ENCODE peak calls at places on chromosome 11, in six cellular contexts. P is GM23338, D is breast epithelium, Y is pancreas, L is body of pancreas, B is astrocyte. G is an unnamed sample.

GRCh38 chr11:72683782-72684200 is 9.6 kb upstream of the PDE2A start:
- DNase-seq in L (peak; percentile 58), B (no peak), D (peak; percentile 45), P (peak; percentile 82), Y (peak; percentile 67), G (peak; percentile 69)

GRCh38 chr11:116787786-116788486 is at the start of gene ZPR1:
- DNase-seq in P (peak; percentile 81), Y (peak; percentile 80), B (peak; percentile 65), L (peak; percentile 81), D (peak; percentile 67), G (peak; percentile 91)

GRCh38 chr11:12963789-12964536 is 45.2 kb upstream of the RASSF10 start:
- DNase-seq in P (peak; percentile 88), L (peak; percentile 72), Y (peak; percentile 80), B (no peak), D (peak; percentile 53), G (peak; percentile 84)

GRCh38 chr11:11567862-11568650 is 53.7 kb downstream of the GALNT18 start:
- DNase-seq in L (no peak), Y (no peak), D (no peak), B (peak; percentile 32), P (no peak), G (no peak)

GRCh38 chr11:10770626-10771254 is 19.7 kb downstream of the CTR9 start:
- DNase-seq in L (peak; percentile 61), P (peak; percentile 78), Y (peak; percentile 51), B (peak; percentile 23), D (no peak), G (peak; percentile 49)

GRCh38 chr11:43853766-43854165 is 26.9 kb upstream of the ALKBH3 start:
- DNase-seq in B (no peak), Y (no peak), P (no peak), D (no peak), L (no peak), G (no peak)

GRCh38 chr11:66600219-66600923 is 7.4 kb downstream of the CCS start:
- DNase-seq in D (no peak), Y (no peak), L (no peak), P (no peak), B (no peak), G (no peak)

GRCh38 chr11:12777208-12777874 is 103.1 kb downstream of the TEAD1 start:
- DNase-seq in D (no peak), Y (no peak), P (no peak), B (peak; percentile 51), L (no peak), G (no peak)

GRCh38 chr11:33900159-33900855 is 8.4 kb upstream of the LMO2 start:
- DNase-seq in L (no peak), B (no peak), P (no peak), D (no peak), Y (no peak), G (no peak)

DNA sequence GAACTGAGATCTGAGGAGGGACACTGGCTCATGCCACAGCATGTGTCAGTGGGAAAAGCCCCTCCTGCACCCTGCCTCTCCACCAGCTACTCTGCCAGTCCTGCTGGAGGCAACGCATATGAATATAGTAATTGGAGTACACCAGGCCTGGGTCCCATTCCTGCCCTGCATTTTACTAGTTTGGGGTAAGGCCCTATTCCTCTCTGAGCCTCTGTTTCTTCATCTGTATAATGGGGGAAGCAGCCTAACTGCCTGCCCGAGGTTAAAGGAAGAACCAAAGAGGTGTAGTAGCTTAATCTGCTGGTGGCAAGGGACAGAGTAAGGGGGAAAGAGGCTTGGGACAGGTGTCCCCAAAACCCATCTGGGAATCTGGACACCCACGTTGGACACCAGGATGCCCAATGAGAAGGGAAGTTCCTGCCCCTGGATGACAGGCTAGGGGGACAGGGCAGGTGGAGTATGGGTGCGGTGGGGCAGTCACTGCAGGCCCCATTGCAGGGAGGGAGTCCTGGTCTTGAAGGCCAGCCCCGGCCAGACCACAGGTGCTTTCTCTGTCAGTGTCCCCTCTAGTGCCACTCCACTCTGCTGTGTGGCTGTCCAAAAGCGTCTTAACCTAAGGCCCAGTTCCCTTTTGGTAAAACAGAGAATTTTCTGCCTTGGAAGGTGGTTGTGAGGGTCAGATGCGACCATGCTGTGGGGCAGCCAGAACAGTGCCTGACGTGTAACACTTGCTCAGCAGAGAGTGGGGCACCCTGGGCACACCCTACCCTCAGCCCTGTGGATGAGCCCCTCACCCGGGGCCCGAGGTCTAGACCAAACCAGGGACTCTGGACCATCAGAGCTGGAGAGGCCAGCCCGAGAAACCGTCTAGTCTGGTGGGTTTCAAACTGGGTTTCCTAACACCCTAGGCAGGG is 11.5 kb downstream of the TSKU start:
- DNase-seq in D (peak; percentile 14), P (no peak), Y (no peak), L (no peak), B (no peak), G (no peak)
- H3K4me1 ChIP-seq in D (peaks cover 5% of the 10 kb centered on the region), P (peaks cover 16% of the 10 kb centered on the region), Y (peaks cover 4% of the 10 kb centered on the region), L (peaks cover 39% of the 10 kb centered on the region), B (peaks cover 31% of the 10 kb centered on the region), G (peaks cover 10% of the 10 kb centered on the region)

DNA sequence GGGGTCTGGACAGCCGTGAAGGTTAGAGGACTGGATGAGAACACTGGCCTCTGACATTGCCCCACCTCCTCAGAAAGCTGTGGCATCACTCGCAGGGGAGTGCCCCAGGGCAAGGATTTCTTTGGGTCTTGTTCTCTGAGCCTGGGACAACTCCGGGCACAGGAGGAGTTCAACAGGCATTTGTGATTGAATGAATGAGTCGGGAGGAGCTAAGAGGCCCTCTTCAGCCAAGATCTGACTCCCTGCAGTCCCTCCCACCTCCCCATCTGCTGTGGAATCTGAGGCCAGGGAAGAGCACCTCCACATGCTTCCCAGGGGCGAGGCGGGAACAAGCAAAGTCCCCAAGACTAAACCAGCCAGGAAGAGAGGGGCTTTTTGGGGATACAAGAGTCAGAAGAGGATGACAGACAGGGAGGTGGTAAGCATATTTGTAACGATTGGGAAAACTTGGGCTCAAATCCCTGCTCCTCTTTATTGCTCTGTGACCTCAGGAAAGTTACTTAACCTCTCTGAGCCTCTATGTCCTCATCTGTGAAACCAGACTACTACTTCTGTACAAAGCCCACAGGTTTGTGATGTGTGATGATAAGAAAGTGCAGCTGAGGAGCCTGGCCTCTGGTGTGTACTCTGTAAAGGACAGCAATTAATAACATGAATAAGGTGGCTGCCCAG is 6.4 kb downstream of the TP53I11 start:
- DNase-seq in P (no peak), Y (no peak), L (no peak), B (no peak), D (no peak), G (no peak)
- H3K4me1 ChIP-seq in P (peaks cover 40% of the 10 kb centered on the region), Y (no peaks in the 10 kb centered on the region), L (peaks cover 39% of the 10 kb centered on the region), B (no peaks in the 10 kb centered on the region), D (peaks cover 8% of the 10 kb centered on the region), G (peaks cover 18% of the 10 kb centered on the region)

DNA sequence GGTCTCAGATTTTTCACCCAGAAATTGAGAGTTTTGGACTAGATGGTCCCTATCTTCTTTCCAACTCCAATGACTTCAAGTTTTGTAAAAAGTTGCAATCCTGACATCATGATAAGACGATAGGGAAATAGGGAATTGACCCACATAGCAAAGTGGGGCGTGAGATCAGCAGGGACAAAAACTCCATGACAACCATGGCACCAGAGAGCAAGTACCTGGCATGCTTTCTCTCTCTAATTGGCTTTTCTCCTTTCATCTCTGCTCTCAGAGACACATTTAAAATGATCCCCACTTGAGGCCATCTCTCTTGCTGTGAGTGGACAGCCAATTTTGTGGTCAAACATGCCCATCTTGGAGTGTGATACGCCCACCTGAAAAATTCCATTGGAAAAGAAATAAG is at the start of gene OR5AN1:
- DNase-seq in P (no peak), L (no peak), D (no peak), Y (no peak), B (no peak), G (no peak)
- H3K4me1 ChIP-seq in P (no peaks in the 10 kb centered on the region), L (no peaks in the 10 kb centered on the region), D (no peaks in the 10 kb centered on the region), Y (no peaks in the 10 kb centered on the region), B (no peaks in the 10 kb centered on the region), G (no peaks in the 10 kb centered on the region)

DNA sequence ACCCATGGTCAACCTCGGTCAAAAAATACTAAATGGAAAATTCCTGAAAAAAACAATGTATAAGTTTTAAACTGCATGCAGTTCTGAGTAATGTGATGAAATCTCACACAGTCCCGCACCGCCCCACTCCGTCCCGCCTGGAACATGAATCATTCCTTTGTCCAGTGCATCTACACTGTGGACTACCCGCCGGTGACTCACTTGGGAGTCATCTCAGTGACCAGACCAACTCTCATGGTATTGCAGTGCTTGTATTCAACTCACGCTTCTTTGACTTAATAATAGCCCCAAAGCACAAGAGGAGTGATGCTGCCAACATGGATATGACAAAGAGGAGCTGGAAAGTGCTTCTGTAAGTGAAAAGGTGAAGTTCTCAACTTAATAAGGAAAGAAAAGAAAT is 48.8 kb downstream of the ARHGAP32 start:
- DNase-seq in D (peak; percentile 71), Y (peak; percentile 52), L (peak; percentile 65), B (peak; percentile 100), P (no peak), G (peak; percentile 74)
- H3K4me1 ChIP-seq in D (no peaks in the 10 kb centered on the region), Y (no peaks in the 10 kb centered on the region), L (peaks cover 9% of the 10 kb centered on the region), B (peaks cover 34% of the 10 kb centered on the region), P (peaks cover 30% of the 10 kb centered on the region), G (no peaks in the 10 kb centered on the region)

GRCh38 chr11:68373189-68373809 is 60.9 kb downstream of the LRP5 start:
- DNase-seq in D (no peak), Y (no peak), L (no peak), B (no peak), P (no peak), G (no peak)
- H3K4me1 ChIP-seq in D (peaks cover 4% of the 10 kb centered on the region), Y (peaks cover 11% of the 10 kb centered on the region), L (peaks cover 33% of the 10 kb centered on the region), B (peaks cover 20% of the 10 kb centered on the region), P (no peaks in the 10 kb centered on the region), G (peaks cover 15% of the 10 kb centered on the region)

GRCh38 chr11:76237041-76237649 is 30.8 kb upstream of the WNT11 start:
- DNase-seq in L (no peak), B (no peak), D (no peak), P (no peak), Y (no peak), G (no peak)

GRCh38 chr11:76237914-76238313 is 31.6 kb upstream of the WNT11 start:
- DNase-seq in B (no peak), L (no peak), P (peak; percentile 85), D (no peak), Y (no peak), G (peak; percentile 26)

GRCh38 chr11:76240143-76240505 is 33.8 kb upstream of the WNT11 start:
- DNase-seq in L (no peak), Y (no peak), D (no peak), B (no peak), P (no peak), G (no peak)

GRCh38 chr11:76239483-76240142 is 33.3 kb upstream of the WNT11 start:
- DNase-seq in B (no peak), P (no peak), L (no peak), Y (no peak), D (no peak), G (no peak)

GRCh38 chr11:76238551-76238950 is 32.2 kb upstream of the WNT11 start:
- DNase-seq in L (no peak), D (no peak), B (no peak), P (no peak), Y (no peak), G (no peak)
- H3K4me1 ChIP-seq in L (peaks cover 3% of the 10 kb centered on the region), D (no peaks in the 10 kb centered on the region), B (peaks cover 12% of the 10 kb centered on the region), P (peaks cover 9% of the 10 kb centered on the region), Y (no peaks in the 10 kb centered on the region), G (no peaks in the 10 kb centered on the region)

GRCh38 chr11:69819541-69820070 is 390 bp upstream of the FGF3 start:
- DNase-seq in Y (no peak), P (peak; percentile 56), L (no peak), D (no peak), B (no peak), G (no peak)
- H3K4me1 ChIP-seq in Y (no peaks in the 10 kb centered on the region), P (peaks cover 8% of the 10 kb centered on the region), L (peaks cover 5% of the 10 kb centered on the region), D (no peaks in the 10 kb centered on the region), B (peaks cover 4% of the 10 kb centered on the region), G (no peaks in the 10 kb centered on the region)

GRCh38 chr11:15940462-15941205 is 415.7 kb downstream of the SOX6 start:
- DNase-seq in D (no peak), Y (no peak), B (no peak), P (no peak), L (no peak), G (no peak)
- H3K4me1 ChIP-seq in D (no peaks in the 10 kb centered on the region), Y (no peaks in the 10 kb centered on the region), B (no peaks in the 10 kb centered on the region), P (no peaks in the 10 kb centered on the region), L (no peaks in the 10 kb centered on the region), G (no peaks in the 10 kb centered on the region)

G was measured in colonic mucosa.